ENCODE peak calls at places on chromosomes 6 and 20, in nine cellular contexts. One of them, this sample, is unnamed.

GRCh38 chr6:149213829-149214228 is 103.7 kb upstream of the TAB2 start:
- ATAC-seq in PC-3: no peak
- ATAC-seq in CD4-positive, alpha-beta T cell: no peak
- ATAC-seq in A549: no peak
- ATAC-seq in activated T-cell treated with anti-CD3 and anti-CD28 coated beads, Interleukin-2, amount 50 U/mL, for 72 hours: peak; percentile 22
- ATAC-seq in CD8-positive, alpha-beta T cell: no peak
- ATAC-seq in Right ventricle myocardium superior: no peak
- ATAC-seq in SK-N-SH treated with all-trans-retinoic acid at 6 μM for 48 hours: no peak
- ATAC-seq in psoas muscle: no peak
- ATAC-seq in this sample: peak; percentile 17

GRCh38 chr6:6968357-6968730 is 139.4 kb upstream of the RREB1 start:
- ATAC-seq in activated T-cell treated with anti-CD3 and anti-CD28 coated beads, Interleukin-2, amount 50 U/mL, for 72 hours: no peak
- ATAC-seq in CD4-positive, alpha-beta T cell: no peak
- ATAC-seq in PC-3: no peak
- ATAC-seq in psoas muscle: no peak
- ATAC-seq in Right ventricle myocardium superior: no peak
- ATAC-seq in CD8-positive, alpha-beta T cell: no peak
- ATAC-seq in SK-N-SH treated with all-trans-retinoic acid at 6 μM for 48 hours: no peak
- ATAC-seq in A549: no peak
- ATAC-seq in this sample: no peak

GRCh38 chr6:125323376-125323775 is 21.6 kb upstream of the HDDC2 start:
- ATAC-seq in activated T-cell treated with anti-CD3 and anti-CD28 coated beads, Interleukin-2, amount 50 U/mL, for 72 hours: no peak
- ATAC-seq in CD4-positive, alpha-beta T cell: no peak
- ATAC-seq in Right ventricle myocardium superior: no peak
- ATAC-seq in SK-N-SH treated with all-trans-retinoic acid at 6 μM for 48 hours: no peak
- ATAC-seq in psoas muscle: no peak
- ATAC-seq in A549: no peak
- ATAC-seq in PC-3: no peak
- ATAC-seq in CD8-positive, alpha-beta T cell: no peak
- ATAC-seq in this sample: no peak

GRCh38 chr6:107510108-107510507 is 20.2 kb downstream of the SOBP start:
- ATAC-seq in psoas muscle: no peak
- ATAC-seq in A549: no peak
- ATAC-seq in SK-N-SH treated with all-trans-retinoic acid at 6 μM for 48 hours: no peak
- ATAC-seq in PC-3: no peak
- ATAC-seq in CD4-positive, alpha-beta T cell: no peak
- ATAC-seq in Right ventricle myocardium superior: no peak
- ATAC-seq in activated T-cell treated with anti-CD3 and anti-CD28 coated beads, Interleukin-2, amount 50 U/mL, for 72 hours: no peak
- ATAC-seq in CD8-positive, alpha-beta T cell: no peak
- ATAC-seq in this sample: no peak

GRCh38 chr6:41097467-41098090 is 24.8 kb downstream of the NFYA start:
- ATAC-seq in psoas muscle: peak; percentile 76
- ATAC-seq in CD8-positive, alpha-beta T cell: no peak
- ATAC-seq in activated T-cell treated with anti-CD3 and anti-CD28 coated beads, Interleukin-2, amount 50 U/mL, for 72 hours: no peak
- ATAC-seq in PC-3: no peak
- ATAC-seq in Right ventricle myocardium superior: no peak
- ATAC-seq in SK-N-SH treated with all-trans-retinoic acid at 6 μM for 48 hours: peak; percentile 89
- ATAC-seq in CD4-positive, alpha-beta T cell: no peak
- ATAC-seq in A549: no peak
- ATAC-seq in this sample: no peak

GRCh38 chr6:14957355-14958059 is 288.4 kb upstream of the JARID2 start:
- ATAC-seq in Right ventricle myocardium superior: no peak
- ATAC-seq in psoas muscle: no peak
- ATAC-seq in A549: no peak
- ATAC-seq in CD8-positive, alpha-beta T cell: no peak
- ATAC-seq in PC-3: no peak
- ATAC-seq in activated T-cell treated with anti-CD3 and anti-CD28 coated beads, Interleukin-2, amount 50 U/mL, for 72 hours: no peak
- ATAC-seq in CD4-positive, alpha-beta T cell: no peak
- ATAC-seq in SK-N-SH treated with all-trans-retinoic acid at 6 μM for 48 hours: no peak
- ATAC-seq in this sample: no peak

GRCh38 chr20:54184920-54185626 is 11.3 kb upstream of the CYP24A1 start:
- ATAC-seq in psoas muscle: no peak
- ATAC-seq in Right ventricle myocardium superior: no peak
- ATAC-seq in CD4-positive, alpha-beta T cell: no peak
- ATAC-seq in PC-3: no peak
- ATAC-seq in A549: no peak
- ATAC-seq in activated T-cell treated with anti-CD3 and anti-CD28 coated beads, Interleukin-2, amount 50 U/mL, for 72 hours: no peak
- ATAC-seq in CD8-positive, alpha-beta T cell: no peak
- ATAC-seq in SK-N-SH treated with all-trans-retinoic acid at 6 μM for 48 hours: no peak
- ATAC-seq in this sample: no peak

GRCh38 chr6:134230087-134230717 is 87.7 kb downstream of the SGK1 start:
- ATAC-seq in CD8-positive, alpha-beta T cell: no peak
- ATAC-seq in A549: no peak
- ATAC-seq in psoas muscle: no peak
- ATAC-seq in Right ventricle myocardium superior: peak; percentile 43
- ATAC-seq in PC-3: no peak
- ATAC-seq in activated T-cell treated with anti-CD3 and anti-CD28 coated beads, Interleukin-2, amount 50 U/mL, for 72 hours: no peak
- ATAC-seq in SK-N-SH treated with all-trans-retinoic acid at 6 μM for 48 hours: no peak
- ATAC-seq in CD4-positive, alpha-beta T cell: no peak
- ATAC-seq in this sample: peak; percentile 24

GRCh38 chr20:4703281-4703676 is 18.4 kb upstream of the PRND start:
- ATAC-seq in CD8-positive, alpha-beta T cell: no peak
- ATAC-seq in SK-N-SH treated with all-trans-retinoic acid at 6 μM for 48 hours: no peak
- ATAC-seq in psoas muscle: no peak
- ATAC-seq in PC-3: no peak
- ATAC-seq in CD4-positive, alpha-beta T cell: no peak
- ATAC-seq in activated T-cell treated with anti-CD3 and anti-CD28 coated beads, Interleukin-2, amount 50 U/mL, for 72 hours: peak; percentile 9
- ATAC-seq in Right ventricle myocardium superior: no peak
- ATAC-seq in A549: no peak
- ATAC-seq in this sample: peak; percentile 79

GRCh38 chr6:51045548-51045947 is 226.9 kb downstream of the TFAP2B start:
- ATAC-seq in A549: no peak
- ATAC-seq in CD4-positive, alpha-beta T cell: no peak
- ATAC-seq in SK-N-SH treated with all-trans-retinoic acid at 6 μM for 48 hours: no peak
- ATAC-seq in PC-3: no peak
- ATAC-seq in Right ventricle myocardium superior: no peak
- ATAC-seq in CD8-positive, alpha-beta T cell: no peak
- ATAC-seq in activated T-cell treated with anti-CD3 and anti-CD28 coated beads, Interleukin-2, amount 50 U/mL, for 72 hours: no peak
- ATAC-seq in psoas muscle: no peak
- ATAC-seq in this sample: no peak

GRCh38 chr6:132734694-132735236 is 20.9 kb upstream of the VNN1 start:
- ATAC-seq in activated T-cell treated with anti-CD3 and anti-CD28 coated beads, Interleukin-2, amount 50 U/mL, for 72 hours: no peak
- ATAC-seq in Right ventricle myocardium superior: no peak
- ATAC-seq in A549: peak; percentile 66
- ATAC-seq in psoas muscle: no peak
- ATAC-seq in CD4-positive, alpha-beta T cell: no peak
- ATAC-seq in PC-3: no peak
- ATAC-seq in SK-N-SH treated with all-trans-retinoic acid at 6 μM for 48 hours: peak; percentile 26
- ATAC-seq in CD8-positive, alpha-beta T cell: no peak
- ATAC-seq in this sample: no peak

GRCh38 chr6:143745160-143746133 is 67.7 kb downstream of the PHACTR2 start:
- ATAC-seq in CD8-positive, alpha-beta T cell: no peak
- ATAC-seq in A549: peak; percentile 83
- ATAC-seq in PC-3: peak; percentile 67
- ATAC-seq in activated T-cell treated with anti-CD3 and anti-CD28 coated beads, Interleukin-2, amount 50 U/mL, for 72 hours: no peak
- ATAC-seq in CD4-positive, alpha-beta T cell: no peak
- ATAC-seq in Right ventricle myocardium superior: peak; percentile 55
- ATAC-seq in psoas muscle: peak; percentile 43
- ATAC-seq in SK-N-SH treated with all-trans-retinoic acid at 6 μM for 48 hours: peak; percentile 55
- ATAC-seq in this sample: no peak

GRCh38 chr20:4167261-4168004 is 152.1 kb upstream of the RNF24 start:
- ATAC-seq in Right ventricle myocardium superior: no peak
- ATAC-seq in psoas muscle: no peak
- ATAC-seq in CD4-positive, alpha-beta T cell: no peak
- ATAC-seq in CD8-positive, alpha-beta T cell: no peak
- ATAC-seq in PC-3: no peak
- ATAC-seq in activated T-cell treated with anti-CD3 and anti-CD28 coated beads, Interleukin-2, amount 50 U/mL, for 72 hours: no peak
- ATAC-seq in A549: no peak
- ATAC-seq in SK-N-SH treated with all-trans-retinoic acid at 6 μM for 48 hours: no peak
- ATAC-seq in this sample: no peak

GRCh38 chr6:20192625-20193024 is 19.6 kb downstream of the MBOAT1 start:
- ATAC-seq in CD8-positive, alpha-beta T cell: no peak
- ATAC-seq in SK-N-SH treated with all-trans-retinoic acid at 6 μM for 48 hours: no peak
- ATAC-seq in activated T-cell treated with anti-CD3 and anti-CD28 coated beads, Interleukin-2, amount 50 U/mL, for 72 hours: no peak
- ATAC-seq in A549: no peak
- ATAC-seq in CD4-positive, alpha-beta T cell: no peak
- ATAC-seq in PC-3: no peak
- ATAC-seq in Right ventricle myocardium superior: no peak
- ATAC-seq in psoas muscle: no peak
- ATAC-seq in this sample: no peak

GRCh38 chr20:46213946-46214830 is 94.1 kb downstream of the CDH22 start:
- ATAC-seq in Right ventricle myocardium superior: peak; percentile 28
- ATAC-seq in psoas muscle: peak; percentile 91
- ATAC-seq in SK-N-SH treated with all-trans-retinoic acid at 6 μM for 48 hours: no peak
- ATAC-seq in CD8-positive, alpha-beta T cell: no peak
- ATAC-seq in A549: no peak
- ATAC-seq in activated T-cell treated with anti-CD3 and anti-CD28 coated beads, Interleukin-2, amount 50 U/mL, for 72 hours: no peak
- ATAC-seq in PC-3: no peak
- ATAC-seq in CD4-positive, alpha-beta T cell: no peak
- ATAC-seq in this sample: no peak

GRCh38 chr6:46201701-46202100 is 30.9 kb upstream of the ENPP5 start:
- ATAC-seq in SK-N-SH treated with all-trans-retinoic acid at 6 μM for 48 hours: no peak
- ATAC-seq in psoas muscle: no peak
- ATAC-seq in Right ventricle myocardium superior: no peak
- ATAC-seq in A549: no peak
- ATAC-seq in CD8-positive, alpha-beta T cell: no peak
- ATAC-seq in activated T-cell treated with anti-CD3 and anti-CD28 coated beads, Interleukin-2, amount 50 U/mL, for 72 hours: no peak
- ATAC-seq in CD4-positive, alpha-beta T cell: no peak
- ATAC-seq in PC-3: no peak
- ATAC-seq in this sample: no peak

GRCh38 chr20:9319687-9320384 is 194.6 kb upstream of the LAMP5 start:
- ATAC-seq in psoas muscle: peak; percentile 76
- ATAC-seq in PC-3: no peak
- ATAC-seq in Right ventricle myocardium superior: no peak
- ATAC-seq in CD8-positive, alpha-beta T cell: no peak
- ATAC-seq in CD4-positive, alpha-beta T cell: no peak
- ATAC-seq in A549: no peak
- ATAC-seq in activated T-cell treated with anti-CD3 and anti-CD28 coated beads, Interleukin-2, amount 50 U/mL, for 72 hours: no peak
- ATAC-seq in SK-N-SH treated with all-trans-retinoic acid at 6 μM for 48 hours: no peak
- ATAC-seq in this sample: no peak

GRCh38 chr6:127539292-127539691 is 20.2 kb upstream of the MTCL3 start:
- ATAC-seq in CD4-positive, alpha-beta T cell: peak; percentile 55
- ATAC-seq in PC-3: peak; percentile 35
- ATAC-seq in CD8-positive, alpha-beta T cell: peak; percentile 48
- ATAC-seq in Right ventricle myocardium superior: no peak
- ATAC-seq in SK-N-SH treated with all-trans-retinoic acid at 6 μM for 48 hours: peak; percentile 83
- ATAC-seq in activated T-cell treated with anti-CD3 and anti-CD28 coated beads, Interleukin-2, amount 50 U/mL, for 72 hours: peak; percentile 57
- ATAC-seq in A549: peak; percentile 56
- ATAC-seq in psoas muscle: no peak
- ATAC-seq in this sample: peak; percentile 39

GRCh38 chr6:16723833-16724232 is 37.4 kb downstream of the ATXN1 start:
- ATAC-seq in CD8-positive, alpha-beta T cell: peak; percentile 74
- ATAC-seq in A549: peak; percentile 41
- ATAC-seq in CD4-positive, alpha-beta T cell: peak; percentile 93
- ATAC-seq in PC-3: peak; percentile 45
- ATAC-seq in psoas muscle: peak; percentile 75
- ATAC-seq in activated T-cell treated with anti-CD3 and anti-CD28 coated beads, Interleukin-2, amount 50 U/mL, for 72 hours: peak; percentile 81
- ATAC-seq in SK-N-SH treated with all-trans-retinoic acid at 6 μM for 48 hours: peak; percentile 94
- ATAC-seq in Right ventricle myocardium superior: peak; percentile 39
- ATAC-seq in this sample: peak; percentile 87

GRCh38 chr6:158808442-158808833 is 10.7 kb downstream of the EZR start:
- ATAC-seq in CD4-positive, alpha-beta T cell: no peak
- ATAC-seq in PC-3: no peak
- ATAC-seq in psoas muscle: no peak
- ATAC-seq in SK-N-SH treated with all-trans-retinoic acid at 6 μM for 48 hours: no peak
- ATAC-seq in CD8-positive, alpha-beta T cell: no peak
- ATAC-seq in activated T-cell treated with anti-CD3 and anti-CD28 coated beads, Interleukin-2, amount 50 U/mL, for 72 hours: no peak
- ATAC-seq in Right ventricle myocardium superior: no peak
- ATAC-seq in A549: no peak
- ATAC-seq in this sample: no peak

GRCh38 chr20:35156978-35157377 is 9.8 kb upstream of the EDEM2 start:
- ATAC-seq in Right ventricle myocardium superior: no peak
- ATAC-seq in A549: no peak
- ATAC-seq in PC-3: no peak
- ATAC-seq in activated T-cell treated with anti-CD3 and anti-CD28 coated beads, Interleukin-2, amount 50 U/mL, for 72 hours: no peak
- ATAC-seq in CD4-positive, alpha-beta T cell: no peak
- ATAC-seq in SK-N-SH treated with all-trans-retinoic acid at 6 μM for 48 hours: no peak
- ATAC-seq in psoas muscle: no peak
- ATAC-seq in CD8-positive, alpha-beta T cell: no peak
- ATAC-seq in this sample: no peak

GRCh38 chr20:36273414-36274247 is 32.5 kb upstream of the DLGAP4 start:
- ATAC-seq in PC-3: peak; percentile 74
- ATAC-seq in Right ventricle myocardium superior: no peak
- ATAC-seq in psoas muscle: no peak
- ATAC-seq in SK-N-SH treated with all-trans-retinoic acid at 6 μM for 48 hours: peak; percentile 38
- ATAC-seq in CD4-positive, alpha-beta T cell: no peak
- ATAC-seq in A549: peak; percentile 41
- ATAC-seq in CD8-positive, alpha-beta T cell: no peak
- ATAC-seq in activated T-cell treated with anti-CD3 and anti-CD28 coated beads, Interleukin-2, amount 50 U/mL, for 72 hours: no peak
- ATAC-seq in this sample: no peak

This sample was measured in activated T-helper 17 cell treated with anti-CD3 and anti-CD28 coated beads, Interleukin-2, amount 50 U/mL, for 72 hours.